ENCODE peak calls at places on chromosomes 11 and 22, in eight cellular contexts. D, R, J, M, Y, S, L and X are unnamed samples.

GRCh38 chr11:69240332-69241074 is 53.5 kb upstream of the MYEOV start:
- DNase-seq in D (no peak), R (peak; percentile 6), J (no peak), M (peak; percentile 47), Y (peak; percentile 17), S (no peak), L (no peak), X (peak; percentile 69)

GRCh38 chr22:33726294-33726711 is 194.0 kb downstream of the LARGE1 start:
- DNase-seq in D (no peak), R (peak; percentile 44), J (no peak), M (peak; percentile 76), Y (no peak), S (peak; percentile 81), L (peak; percentile 38), X (no peak)

GRCh38 chr22:18952022-18952421 is 15.9 kb upstream of the PRODH start:
- DNase-seq in D (no peak), R (no peak), J (no peak), M (no peak), Y (no peak), S (no peak), L (no peak), X (no peak)

GRCh38 chr11:35227551-35228341 is 88.8 kb downstream of the CD44 start:
- DNase-seq in D (no peak), R (no peak), J (no peak), M (no peak), Y (no peak), S (peak; percentile 51), L (peak; percentile 81), X (no peak)

GRCh38 chr11:114368918-114369680 is 31.2 kb downstream of the C11orf71 start:
- DNase-seq in D (no peak), R (no peak), J (no peak), M (no peak), Y (no peak), S (no peak), L (no peak), X (no peak)

GRCh38 chr11:14015711-14016110 is 53.2 kb downstream of the SPON1 start:
- DNase-seq in D (no peak), R (peak; percentile 82), J (no peak), M (no peak), Y (no peak), S (peak; percentile 24), L (peak; percentile 47), X (peak; percentile 86)

GRCh38 chr11:33976351-33977199 is 75.0 kb upstream of the CAPRIN1 start:
- DNase-seq in D (no peak), R (no peak), J (no peak), M (peak; percentile 26), Y (no peak), S (peak; percentile 92), L (peak; percentile 6), X (no peak)

GRCh38 chr11:1834791-1835670 is at the start of gene SYT8:
- DNase-seq in D (no peak), R (no peak), J (no peak), M (no peak), Y (no peak), S (no peak), L (no peak), X (peak; percentile 65)

GRCh38 chr11:112173152-112173551 is 2.2 kb upstream of the BCO2 start:
- DNase-seq in D (no peak), R (no peak), J (no peak), M (no peak), Y (no peak), S (peak; percentile 19), L (no peak), X (no peak)

GRCh38 chr22:21984793-21985192 is 2.2 kb upstream of the TOP3B start:
- DNase-seq in D (no peak), R (no peak), J (no peak), M (no peak), Y (no peak), S (no peak), L (peak; percentile 8), X (peak; percentile 24)

GRCh38 chr11:112437096-112437495 is 176.4 kb upstream of the PLET1 start:
- DNase-seq in D (no peak), R (no peak), J (no peak), M (no peak), Y (no peak), S (no peak), L (no peak), X (no peak)

GRCh38 chr11:28107331-28107725 is 628 bp downstream of the KIF18A start:
- DNase-seq in D (no peak), R (peak; percentile 15), J (peak; percentile 49), M (no peak), Y (no peak), S (peak; percentile 19), L (peak; percentile 63), X (no peak)

GRCh38 chr11:114775849-114776621 is 97.7 kb downstream of the NXPE2 start:
- DNase-seq in D (no peak), R (no peak), J (no peak), M (no peak), Y (no peak), S (no peak), L (no peak), X (no peak)

GRCh38 chr22:42764895-42765363 is 44.3 kb upstream of the A4GALT start:
- DNase-seq in D (no peak), R (no peak), J (no peak), M (no peak), Y (no peak), S (no peak), L (no peak), X (no peak)

GRCh38 chr11:93370260-93370659 is 39.7 kb downstream of the DEUP1 start:
- DNase-seq in D (no peak), R (no peak), J (no peak), M (peak; percentile 25), Y (no peak), S (peak; percentile 12), L (no peak), X (no peak)

GRCh38 chr22:24957043-24957442 is 4.5 kb downstream of the KIAA1671 start:
- DNase-seq in D (no peak), R (no peak), J (no peak), M (no peak), Y (no peak), S (no peak), L (no peak), X (no peak)

GRCh38 chr22:21599053-21599893 is 30.5 kb downstream of the YDJC start:
- DNase-seq in D (no peak), R (no peak), J (no peak), M (no peak), Y (no peak), S (no peak), L (no peak), X (no peak)

GRCh38 chr22:50399751-50400331 is 56.7 kb downstream of the PPP6R2 start:
- DNase-seq in D (peak; percentile 29), R (peak; percentile 4), J (peak; percentile 11), M (peak; percentile 59), Y (peak; percentile 42), S (peak; percentile 24), L (peak; percentile 32), X (peak; percentile 5)

GRCh38 chr11:128472128-128473110 is 114.9 kb downstream of the ETS1 start:
- DNase-seq in D (no peak), R (no peak), J (peak; percentile 89), M (no peak), Y (peak; percentile 65), S (no peak), L (peak; percentile 63), X (peak; percentile 73)

GRCh38 chr11:128630367-128631230 is 43.2 kb upstream of the ETS1 start:
- DNase-seq in D (peak; percentile 85), R (peak; percentile 62), J (peak; percentile 88), M (peak; percentile 88), Y (peak; percentile 94), S (peak; percentile 81), L (peak; percentile 86), X (peak; percentile 89)

GRCh38 chr11:126751242-126751641 is 249.3 kb downstream of the KIRREL3 start:
- DNase-seq in D (no peak), R (no peak), J (no peak), M (peak; percentile 33), Y (no peak), S (peak; percentile 59), L (no peak), X (no peak)

GRCh38 chr11:64068705-64069400 is 33.1 kb downstream of the FLRT1 start:
- DNase-seq in D (no peak), R (no peak), J (no peak), M (no peak), Y (no peak), S (no peak), L (no peak), X (no peak)

GRCh38 chr22:40281717-40282116 is 64.6 kb upstream of the ADSL start:
- DNase-seq in D (no peak), R (no peak), J (no peak), M (no peak), Y (no peak), S (no peak), L (no peak), X (no peak)

GRCh38 chr11:112024178-112024777 is 930 bp upstream of the DLAT start:
- DNase-seq in D (peak; percentile 8), R (no peak), J (peak; percentile 40), M (no peak), Y (peak; percentile 12), S (no peak), L (no peak), X (no peak)

GRCh38 chr11:117437041-117437790 is 109.6 kb downstream of the CEP164 start:
- DNase-seq in D (no peak), R (no peak), J (no peak), M (no peak), Y (no peak), S (no peak), L (no peak), X (no peak)

GRCh38 chr22:35039625-35040024 is 26.3 kb upstream of the ISX start:
- DNase-seq in D (no peak), R (no peak), J (no peak), M (no peak), Y (no peak), S (peak; percentile 10), L (no peak), X (no peak)

GRCh38 chr11:66076561-66076960 is 6.5 kb downstream of the PACS1 start:
- DNase-seq in D (no peak), R (no peak), J (no peak), M (no peak), Y (no peak), S (peak; percentile 78), L (no peak), X (no peak)

GRCh38 chr11:1163321-1163910 is 5.7 kb downstream of the MUC5AC start:
- DNase-seq in D (no peak), R (no peak), J (no peak), M (no peak), Y (no peak), S (no peak), L (no peak), X (no peak)

GRCh38 chr11:2788751-2789140 is 89.0 kb upstream of the KCNQ1OT1 start:
- DNase-seq in D (no peak), R (no peak), J (no peak), M (no peak), Y (peak; percentile 0), S (no peak), L (no peak), X (no peak)

GRCh38 chr11:3707176-3707575 is 36.0 kb upstream of the CHRNA10 start:
- DNase-seq in D (no peak), R (no peak), J (no peak), M (no peak), Y (no peak), S (peak; percentile 55), L (no peak), X (no peak)

GRCh38 chr11:107623183-107623582 is 32.2 kb downstream of the ELMOD1 start:
- DNase-seq in D (no peak), R (no peak), J (no peak), M (no peak), Y (no peak), S (peak; percentile 27), L (no peak), X (no peak)

GRCh38 chr11:77074205-77074604 is 7.4 kb downstream of the CAPN5 start:
- DNase-seq in D (no peak), R (no peak), J (no peak), M (no peak), Y (no peak), S (no peak), L (no peak), X (peak; percentile 71)

GRCh38 chr11:92249156-92249753 is 24.6 kb downstream of the FAT3 start:
- DNase-seq in D (no peak), R (no peak), J (no peak), M (no peak), Y (no peak), S (no peak), L (no peak), X (no peak)

GRCh38 chr11:108538022-108538424 is 39.8 kb upstream of the POGLUT3 start:
- DNase-seq in D (no peak), R (no peak), J (peak; percentile 17), M (no peak), Y (no peak), S (no peak), L (no peak), X (peak; percentile 66)